ENCODE peak calls at places on chromosomes 7 and 10, in ten cellular contexts. R is lower lobe of right lung; M is gastrocnemius medialis; N is heart right ventricle; P is CD8-positive, alpha-beta T cell; E is brain microvascular endothelial cell; X is epithelial cell of esophagus; Z is fibroblast of lung; T is astrocyte of the spinal cord; O is testis. F is an unnamed sample.

GRCh38 chr7:37918526-37918925 is 1.9 kb upstream of the SFRP4 start:
- DNase-seq in R (no peak), M (no peak), N (no peak), P (no peak), E (no peak), X (no peak), Z (no peak), T (no peak), O (no peak), F (no peak)

GRCh38 chr7:153550173-153550572 is 502.0 kb upstream of the DPP6 start:
- DNase-seq in R (no peak), M (no peak), N (no peak), P (no peak), E (no peak), X (no peak), Z (no peak), T (no peak), O (no peak), F (no peak)

GRCh38 chr7:129771201-129771927 is 159.8 kb downstream of the NRF1 start:
- DNase-seq in R (no peak), M (no peak), N (no peak), P (no peak), E (no peak), X (no peak), Z (no peak), T (no peak), O (no peak), F (no peak)

GRCh38 chr10:100567826-100568225 is 32.1 kb downstream of the HIF1AN start:
- DNase-seq in R (no peak), M (no peak), N (no peak), P (no peak), E (no peak), X (no peak), Z (no peak), T (no peak), O (no peak), F (no peak)

GRCh38 chr7:127578711-127579275 is 6.6 kb downstream of the GCC1 start:
- DNase-seq in R (no peak), M (no peak), N (no peak), P (no peak), E (no peak), X (no peak), Z (no peak), T (no peak), O (no peak), F (no peak)

GRCh38 chr10:33571616-33572015 is 237.1 kb upstream of the NRP1 start:
- DNase-seq in R (no peak), M (no peak), N (no peak), P (no peak), E (no peak), X (peak; percentile 95), Z (peak; percentile 54), T (no peak), O (no peak), F (peak; percentile 20)

GRCh38 chr7:112986256-112987031 is 100.2 kb downstream of the GPR85 start:
- DNase-seq in R (no peak), M (no peak), N (no peak), P (no peak), E (peak; percentile 33), X (peak; percentile 38), Z (peak; percentile 67), T (peak; percentile 50), O (no peak), F (peak; percentile 78)

GRCh38 chr10:99534939-99535763 is 2.4 kb downstream of the NKX2-3 start:
- DNase-seq in R (no peak), M (no peak), N (no peak), P (no peak), E (no peak), X (peak; percentile 61), Z (no peak), T (no peak), O (no peak), F (peak; percentile 51)

GRCh38 chr10:62456611-62457101 is 82.5 kb downstream of the ZNF365 start:
- DNase-seq in R (no peak), M (no peak), N (no peak), P (no peak), E (no peak), X (no peak), Z (peak; percentile 37), T (no peak), O (no peak), F (peak; percentile 48)

GRCh38 chr7:3235322-3235721 is 65.7 kb upstream of the SDK1 start:
- DNase-seq in R (no peak), M (no peak), N (no peak), P (no peak), E (no peak), X (no peak), Z (no peak), T (no peak), O (no peak), F (no peak)

GRCh38 chr10:119450606-119451304 is 91.8 kb downstream of the RGS10 start:
- DNase-seq in R (peak; percentile 37), M (no peak), N (no peak), P (no peak), E (peak; percentile 12), X (no peak), Z (no peak), T (no peak), O (no peak), F (peak; percentile 33)

GRCh38 chr10:60661627-60662026 is 116.7 kb upstream of the CDK1 start:
- DNase-seq in R (no peak), M (no peak), N (no peak), P (no peak), E (peak; percentile 83), X (peak; percentile 69), Z (peak; percentile 83), T (peak; percentile 81), O (no peak), F (peak; percentile 67)

GRCh38 chr7:116354546-116355422 is 144.4 kb downstream of the TES start:
- DNase-seq in R (no peak), M (no peak), N (peak; percentile 67), P (no peak), E (peak; percentile 99), X (peak; percentile 92), Z (peak; percentile 99), T (peak; percentile 98), O (peak; percentile 61), F (peak; percentile 88)

GRCh38 chr10:4154317-4154716 is 369.3 kb upstream of the KLF6 start:
- DNase-seq in R (no peak), M (no peak), N (no peak), P (no peak), E (no peak), X (no peak), Z (no peak), T (no peak), O (no peak), F (no peak)

GRCh38 chr10:63376560-63377304 is 89.0 kb downstream of the JMJD1C start:
- DNase-seq in R (no peak), M (no peak), N (no peak), P (no peak), E (peak; percentile 43), X (peak; percentile 84), Z (peak; percentile 61), T (peak; percentile 63), O (no peak), F (peak; percentile 92)

GRCh38 chr7:73852500-73852899 is 8.5 kb upstream of the TMEM270 start:
- DNase-seq in R (no peak), M (no peak), N (no peak), P (no peak), E (no peak), X (no peak), Z (peak; percentile 38), T (no peak), O (no peak), F (no peak)

DNA sequence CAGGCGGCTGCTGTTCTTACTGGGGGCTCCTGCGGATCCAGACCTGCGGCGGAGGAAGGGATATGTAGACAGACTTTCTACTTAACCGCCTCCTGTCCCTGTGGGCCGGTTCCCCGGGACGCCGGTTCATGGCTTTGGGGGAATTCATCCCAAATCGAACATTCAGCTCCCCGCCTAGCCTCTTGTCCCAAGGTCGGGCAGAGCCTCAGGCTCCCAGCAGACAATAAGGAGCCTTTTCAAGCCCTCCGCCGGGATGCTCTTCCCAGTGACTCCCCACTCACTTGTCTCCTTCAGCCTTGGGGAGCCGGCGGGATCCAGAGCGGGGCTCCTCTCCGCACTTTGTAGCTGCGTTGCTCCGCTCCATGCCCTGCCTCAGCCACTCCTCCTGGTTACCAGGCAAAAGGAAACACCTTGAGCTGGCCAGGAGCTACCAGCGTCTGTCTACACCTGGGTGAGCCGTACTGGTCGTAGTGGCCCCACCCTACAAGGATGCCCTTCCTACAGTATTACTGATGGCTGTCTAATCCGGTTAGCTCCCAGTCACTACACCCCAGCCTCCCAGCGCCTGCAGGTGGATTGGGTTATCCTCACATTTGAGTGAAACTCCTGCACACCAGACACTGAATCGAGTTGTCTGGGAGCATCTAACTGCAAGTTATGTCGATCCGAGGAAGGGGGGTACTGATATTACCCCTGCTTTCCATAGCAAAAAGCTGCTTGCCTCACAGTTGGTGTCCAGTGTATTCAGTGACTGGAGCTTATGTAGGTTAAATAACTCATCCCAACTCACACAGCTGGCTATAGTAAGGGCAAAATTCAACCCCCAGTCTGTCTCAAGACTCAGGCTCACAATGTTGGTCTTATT is at the start of gene C10orf95:
- DNase-seq in R (peak; percentile 62), M (no peak), N (no peak), P (no peak), E (no peak), X (peak; percentile 73), Z (no peak), T (no peak), O (no peak), F (peak; percentile 32)
- H3K4me3 ChIP-seq in R (peak within 1 kb of the TSS; percentile 69), M (peak within 1 kb of the TSS; percentile 98), N (peak within 1 kb of the TSS; percentile 82), P (peak within 1 kb of the TSS; percentile 73), E (peak within 1 kb of the TSS; percentile 70), X (peak within 1 kb of the TSS; percentile 99), Z (peak within 1 kb of the TSS; percentile 57), T (peak within 1 kb of the TSS; percentile 59), O (peak within 1 kb of the TSS; percentile 72), F (peak within 1 kb of the TSS; percentile 64)

GRCh38 chr10:103745264-103746247 is 109.8 kb downstream of the SH3PXD2A start:
- DNase-seq in R (no peak), M (no peak), N (no peak), P (no peak), E (no peak), X (peak; percentile 90), Z (peak; percentile 54), T (peak; percentile 16), O (no peak), F (peak; percentile 40)
- TF ChIP-seq CTCF in R (no peak), M (no peak), N (no peak), P (no peak), E (peak; percentile 3), X (no peak), Z (no peak), T (no peak), O (no peak), F (no peak)

GRCh38 chr10:87848998-87849397 is 14.3 kb downstream of the KLLN start:
- DNase-seq in R (no peak), M (no peak), N (no peak), P (no peak), E (no peak), X (peak; percentile 53), Z (no peak), T (no peak), O (no peak), F (no peak)
- H3K4me3 ChIP-seq in R (no peak overlapping the region), M (no peak overlapping the region), N (no peak overlapping the region), P (no peak overlapping the region), E (no peak overlapping the region), X (no peak overlapping the region), Z (no peak overlapping the region), T (no peak overlapping the region), O (no peak overlapping the region), F (no peak overlapping the region)

DNA sequence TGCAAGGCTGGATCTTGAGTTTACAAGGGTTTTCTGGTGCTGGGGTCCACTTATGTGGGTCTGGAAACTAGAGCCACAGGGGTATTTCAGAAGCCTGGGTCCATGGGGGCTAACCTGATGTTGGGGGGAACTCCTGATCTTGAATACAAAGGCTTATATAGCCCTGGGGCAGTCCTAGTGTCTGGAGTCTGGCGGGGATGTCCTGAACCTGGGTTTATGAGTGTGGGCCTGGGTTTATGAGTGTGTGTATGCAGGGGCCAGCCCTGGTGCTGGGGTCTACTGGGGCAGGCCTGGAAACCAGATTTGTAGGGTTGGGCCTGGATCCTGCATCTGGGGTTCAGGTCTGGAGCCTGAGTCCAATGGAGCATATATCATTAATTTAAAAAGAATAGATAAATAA is 146.5 kb upstream of the C1GALT1 start:
- DNase-seq in R (no peak), M (no peak), N (no peak), P (no peak), E (no peak), X (no peak), Z (no peak), T (no peak), O (no peak), F (no peak)
- TF ChIP-seq CTCF in R (no peak), M (no peak), N (no peak), P (no peak), E (no peak), X (no peak), Z (no peak), T (no peak), O (no peak), F (no peak)